ENCODE peak calls at places on chromosome 17, in five cellular contexts. B is activated naive CD8-positive, alpha-beta T cell treated with anti-CD3 and anti-CD28 coated beads for 36 hours; J is EL; M is NCI-H2081; G is ACHN. H is an unnamed sample.

GRCh38 chr17:45791935-45792334 is 7.8 kb downstream of the CRHR1 start:
- DNase-seq in G (no peak), B (no peak), M (no peak), J (no peak), H (peak)

GRCh38 chr17:60315650-60316049 is 76.3 kb downstream of the USP32 start:
- DNase-seq in G (peak), M (no peak), B (no peak), J (no peak), H (no peak)

GRCh38 chr17:75892556-75893224 is 4.1 kb downstream of the TRIM65 start:
- DNase-seq in J (no peak), M (no peak), G (no peak), B (no peak), H (no peak)

GRCh38 chr17:79573196-79573929 is 37.5 kb downstream of the RBFOX3 start:
- DNase-seq in B (no peak), J (no peak), G (peak), M (no peak), H (no peak)

GRCh38 chr17:79841369-79842135 is 2.3 kb upstream of the CBX4 start:
- DNase-seq in M (no peak), G (no peak), B (peak), J (no peak), H (no peak)

GRCh38 chr17:75869282-75870141 is 8.9 kb downstream of the TRIM47 start:
- DNase-seq in B (no peak), J (no peak), G (no peak), M (no peak), H (no peak)

GRCh38 chr17:57862990-57863667 is 13.3 kb upstream of the MRPS23 start:
- DNase-seq in B (no peak), J (no peak), M (no peak), G (peak), H (no peak)

GRCh38 chr17:75638893-75639292 is 5.7 kb downstream of the SMIM5 start:
- DNase-seq in M (no peak), J (no peak), G (no peak), B (no peak), H (no peak)

GRCh38 chr17:2083613-2084128 is 28.8 kb downstream of the HIC1 start:
- DNase-seq in B (no peak), G (no peak), J (no peak), M (no peak), H (no peak)

GRCh38 chr17:57257213-57257873 is 1.0 kb downstream of the MSI2 start:
- DNase-seq in G (peak), M (no peak), B (no peak), J (peak), H (no peak)

GRCh38 chr17:82434216-82434565 is 15.8 kb upstream of the OGFOD3 start:
- DNase-seq in J (no peak), M (no peak), G (no peak), B (no peak), H (no peak)

GRCh38 chr17:45320931-45321461 is 4.2 kb upstream of the MAP3K14 start:
- DNase-seq in M (no peak), G (peak), B (no peak), J (peak), H (peak)

GRCh38 chr17:16398270-16399267 is 16.8 kb upstream of the TRPV2 start:
- DNase-seq in B (no peak), M (no peak), G (no peak), J (no peak), H (peak)

GRCh38 chr17:38958326-38958725 is 8.9 kb downstream of the FBXO47 start:
- DNase-seq in B (no peak), M (no peak), G (no peak), J (peak), H (no peak)

GRCh38 chr17:75623386-75623785 is 9.8 kb upstream of the SMIM5 start:
- DNase-seq in M (no peak), J (peak), B (no peak), G (no peak), H (no peak)

GRCh38 chr17:20938244-20938643 is 104.6 kb downstream of the USP22 start:
- DNase-seq in M (no peak), B (no peak), G (no peak), J (no peak), H (no peak)

GRCh38 chr17:82804442-82805191 is 35.2 kb downstream of the ZNF750 start:
- DNase-seq in J (no peak), G (no peak), M (peak), B (no peak), H (no peak)

GRCh38 chr17:6460531-6461161 is 16.4 kb downstream of the PIMREG start:
- DNase-seq in M (no peak), B (no peak), G (no peak), J (no peak), H (no peak)

GRCh38 chr17:44533533-44534246 is 23.6 kb upstream of the FZD2 start:
- DNase-seq in B (peak), J (peak), M (peak), G (peak), H (no peak)

GRCh38 chr17:81021531-81022370 is 13.2 kb upstream of the BAIAP2 start:
- DNase-seq in G (no peak), J (no peak), M (no peak), B (no peak), H (no peak)

GRCh38 chr17:57363580-57363979 is 107.3 kb downstream of the MSI2 start:
- DNase-seq in M (no peak), B (no peak), J (no peak), G (no peak), H (no peak)